ENCODE peak calls at places on chromosome 17, in nine cellular contexts. X is neural progenitor cell, R is mammary epithelial cell, K is hepatocyte, S is PC-9, W is HepG2, N is GM23338, D is neuronal stem cell, F is fibroblast of lung. Q is an unnamed sample.

GRCh38 chr17:41734139-41734948 is at the start of gene HAP1:
- DNase-seq in F (peak; percentile 17), S (no peak), K (peak; percentile 43), D (peak; percentile 67), R (peak; percentile 67), N (peak; percentile 76), W (no peak), X (peak; percentile 79), Q (peak; percentile 89)

GRCh38 chr17:61247438-61247837 is 152.2 kb upstream of the TBX2 start:
- DNase-seq in W (no peak), D (no peak), X (no peak), S (no peak), K (no peak), N (no peak), R (peak; percentile 2), F (peak; percentile 96), Q (peak; percentile 8)

GRCh38 chr17:52036416-52036815 is 122.1 kb downstream of the CA10 start:
- DNase-seq in R (no peak), N (no peak), W (no peak), X (no peak), D (no peak), S (no peak), K (no peak), F (no peak), Q (no peak)

GRCh38 chr17:45756266-45756989 is 27.7 kb upstream of the CRHR1 start:
- DNase-seq in R (no peak), X (peak; percentile 35), W (no peak), N (no peak), S (no peak), D (no peak), F (no peak), K (no peak), Q (no peak)

GRCh38 chr17:50170662-50171370 is 5.0 kb downstream of the SGCA start:
- DNase-seq in K (no peak), S (peak; percentile 97), D (no peak), N (no peak), F (no peak), X (no peak), W (no peak), R (peak; percentile 83), Q (peak; percentile 69)

GRCh38 chr17:2860045-2860444 is 63.8 kb downstream of the RAP1GAP2 start:
- DNase-seq in K (no peak), X (no peak), W (no peak), R (no peak), S (no peak), N (no peak), F (no peak), D (no peak), Q (peak; percentile 43)

GRCh38 chr17:83183951-83184506 is 104.6 kb downstream of the METRNL start:
- DNase-seq in D (no peak), F (no peak), K (no peak), S (no peak), X (no peak), R (no peak), N (no peak), W (no peak), Q (peak; percentile 35)

GRCh38 chr17:41678411-41678906 is 10.2 kb upstream of the EIF1 start:
- DNase-seq in K (no peak), W (no peak), S (peak; percentile 80), X (no peak), N (no peak), R (peak; percentile 65), D (no peak), F (no peak), Q (no peak)

GRCh38 chr17:59357929-59358328 is 26.5 kb downstream of the YPEL2 start:
- DNase-seq in N (no peak), S (peak; percentile 40), D (no peak), X (no peak), F (no peak), K (no peak), W (no peak), R (peak; percentile 85), Q (peak; percentile 94)

GRCh38 chr17:46080118-46081017 is 81.3 kb downstream of the STH start:
- DNase-seq in X (no peak), R (no peak), K (no peak), S (no peak), W (no peak), N (no peak), D (no peak), F (no peak), Q (no peak)

GRCh38 chr17:45812102-45812501 is 28.0 kb downstream of the CRHR1 start:
- DNase-seq in F (peak; percentile 5), K (no peak), N (peak; percentile 68), R (peak; percentile 10), D (peak; percentile 15), X (peak; percentile 51), W (peak; percentile 29), S (no peak), Q (no peak)

GRCh38 chr17:5832886-5833285 is 237.3 kb upstream of the WSCD1 start:
- DNase-seq in S (peak; percentile 47), D (peak; percentile 15), K (no peak), R (peak; percentile 84), X (peak; percentile 16), F (peak; percentile 14), W (peak; percentile 37), N (peak; percentile 84), Q (peak; percentile 59)

GRCh38 chr17:57372156-57372555 is 115.8 kb downstream of the MSI2 start:
- DNase-seq in R (peak; percentile 49), F (peak; percentile 52), X (no peak), S (peak; percentile 90), W (peak; percentile 92), D (no peak), K (no peak), N (no peak), Q (no peak)

GRCh38 chr17:51711581-51711980 is 446.9 kb downstream of the CA10 start:
- DNase-seq in D (no peak), N (peak; percentile 53), S (no peak), K (no peak), R (no peak), W (no peak), F (no peak), X (peak; percentile 28), Q (no peak)

GRCh38 chr17:80866050-80866793 is 125.4 kb upstream of the CHMP6 start:
- DNase-seq in F (peak; percentile 67), N (peak; percentile 77), R (peak; percentile 52), W (peak; percentile 56), D (no peak), S (no peak), K (peak; percentile 58), X (peak; percentile 76), Q (no peak)

GRCh38 chr17:22512997-22513538 is 820.7 kb downstream of the KCNJ18 start:
- DNase-seq in F (no peak), D (no peak), K (no peak), R (no peak), X (no peak), N (no peak), W (no peak), S (no peak), Q (no peak)

GRCh38 chr17:27323538-27324212 is 29.8 kb downstream of the WSB1 start:
- DNase-seq in R (peak; percentile 39), S (peak; percentile 77), X (no peak), K (peak; percentile 80), N (peak; percentile 48), W (peak; percentile 77), F (peak; percentile 86), D (no peak), Q (no peak)

GRCh38 chr17:49522329-49522890 is 27.3 kb downstream of the NGFR start:
- DNase-seq in S (no peak), D (no peak), R (no peak), X (no peak), F (no peak), N (no peak), W (no peak), K (no peak), Q (peak; percentile 51)

GRCh38 chr17:41404024-41404651 is 6.7 kb upstream of the KRT31 start:
- DNase-seq in N (no peak), W (peak; percentile 95), S (peak; percentile 97), K (peak; percentile 63), R (peak; percentile 100), D (no peak), F (peak; percentile 90), X (no peak), Q (peak; percentile 96)

GRCh38 chr17:73182616-73183310 is 10.1 kb upstream of the COG1 start:
- DNase-seq in W (peak; percentile 50), R (no peak), S (no peak), F (no peak), N (no peak), D (no peak), X (no peak), K (no peak), Q (no peak)

GRCh38 chr17:21460358-21460757 is 84.2 kb downstream of the KCNJ12 start:
- DNase-seq in R (no peak), S (no peak), W (no peak), D (no peak), N (no peak), K (no peak), X (no peak), F (peak; percentile 93), Q (peak; percentile 73)
- H3K27ac ChIP-seq in R (no peak overlapping the region), S (no peak overlapping the region), W (no peak overlapping the region), D (no peak overlapping the region), N (no peak overlapping the region), K (no peak overlapping the region), X (no peak overlapping the region), F (no peak overlapping the region), Q (no peak overlapping the region)

GRCh38 chr17:34406196-34406595 is 43.2 kb upstream of the CCL1 start:
- DNase-seq in K (no peak), R (no peak), N (no peak), X (no peak), D (no peak), W (no peak), S (no peak), F (no peak), Q (no peak)
- H3K4me2 ChIP-seq in K (no peak overlapping the region), R (no peak overlapping the region), N (no peak overlapping the region), X (no peak overlapping the region), D (no peak overlapping the region), W (no peak overlapping the region), S (no peak overlapping the region), F (no peak overlapping the region), Q (no peak overlapping the region)

DNA sequence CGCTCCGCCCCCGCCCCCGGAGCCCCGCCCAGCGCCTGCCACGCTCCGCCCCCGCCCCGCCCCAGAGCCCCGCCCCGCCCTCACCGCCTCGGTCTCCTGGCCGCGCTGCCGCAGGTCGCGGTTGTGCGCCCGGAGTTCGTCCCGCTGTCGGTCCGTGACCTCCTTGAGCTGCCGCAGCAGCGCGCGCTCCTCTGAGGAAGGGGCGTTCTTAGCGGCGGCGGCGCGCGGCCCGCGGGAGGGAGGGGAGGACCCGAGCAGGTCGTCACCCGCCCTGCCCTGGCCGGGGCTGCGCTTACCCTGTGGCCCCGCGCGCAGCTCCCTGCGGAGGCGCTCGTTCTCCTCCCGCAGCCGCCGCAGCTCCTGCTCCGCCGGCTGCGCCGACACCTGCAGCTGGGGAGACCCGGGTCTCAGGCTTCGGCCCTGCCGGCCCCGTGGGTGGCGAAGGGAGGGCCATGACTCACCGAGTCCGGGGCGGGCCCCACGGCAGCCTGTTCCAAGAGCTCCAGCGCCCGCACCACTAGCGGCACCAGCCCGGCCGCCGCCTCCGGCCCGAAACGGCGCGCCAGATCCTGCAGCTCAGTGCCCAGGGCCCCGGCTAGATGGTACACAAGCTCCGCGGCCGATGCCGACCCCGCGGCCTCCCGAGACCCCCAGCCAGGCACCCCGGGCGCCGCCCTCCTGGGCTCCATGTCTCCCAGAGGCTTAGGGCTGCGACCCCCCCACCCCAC is 386 bp downstream of the RILP start:
- DNase-seq in D (peak; percentile 86), S (peak; percentile 69), R (peak; percentile 86), X (peak; percentile 96), F (peak; percentile 87), K (peak; percentile 94), W (peak; percentile 64), N (peak; percentile 82), Q (peak; percentile 100)
- H3K4me1 ChIP-seq in D (peaks cover 33% of the 10 kb centered on the region), S (peaks cover 31% of the 10 kb centered on the region), R (peaks cover 40% of the 10 kb centered on the region), X (peaks cover 11% of the 10 kb centered on the region), F (peaks cover 20% of the 10 kb centered on the region), K (peaks cover 23% of the 10 kb centered on the region), W (peaks cover 64% of the 10 kb centered on the region), N (peaks cover 21% of the 10 kb centered on the region), Q (peaks cover 12% of the 10 kb centered on the region)

GRCh38 chr17:75500419-75501216 is 14.7 kb downstream of the CASKIN2 start:
- DNase-seq in K (no peak), X (no peak), W (no peak), D (no peak), R (no peak), S (no peak), N (no peak), F (no peak), Q (no peak)
- H3K27ac ChIP-seq in K (no peak overlapping the region), X (no peak overlapping the region), W (no peak overlapping the region), D (no peak overlapping the region), R (no peak overlapping the region), S (no peak overlapping the region), N (no peak overlapping the region), F (no peak overlapping the region), Q (no peak overlapping the region)

Q was measured in osteoblast.